ENCODE peak calls at places on chromosomes 3 and 15, in eight cellular contexts. Q is choroid plexus epithelial cell, W is fibroblast of the aortic adventitia, K is PC-3, J is transverse colon, I is astrocyte of the spinal cord, D is neuronal stem cell, C is adipocyte. P is an unnamed sample.

GRCh38 chr15:26082833-26083174 is 219.7 kb upstream of the ATP10A start:
- DNase-seq in D (no peak), Q (peak; percentile 34), W (peak; percentile 40), C (no peak), J (no peak), I (peak; percentile 0), K (no peak), P (no peak)

GRCh38 chr3:181623924-181624694 is 87.6 kb upstream of the SOX2 start:
- DNase-seq in Q (no peak), J (no peak), C (no peak), D (no peak), W (peak; percentile 51), I (peak; percentile 55), K (peak; percentile 68), P (no peak)

GRCh38 chr3:177793451-177793850 is 596.2 kb upstream of the TBL1XR1 start:
- DNase-seq in Q (no peak), W (no peak), C (no peak), K (no peak), D (no peak), J (no peak), I (no peak), P (no peak)

GRCh38 chr3:149848238-149848637 is 35.2 kb downstream of the RNF13 start:
- DNase-seq in K (no peak), W (no peak), D (no peak), Q (no peak), J (no peak), I (no peak), C (no peak), P (no peak)

GRCh38 chr3:64086479-64086878 is 63.2 kb upstream of the PSMD6 start:
- DNase-seq in K (no peak), C (no peak), D (no peak), I (no peak), Q (no peak), W (no peak), J (no peak), P (no peak)

GRCh38 chr3:45659661-45660566 is 29.3 kb upstream of the SACM1L start:
- DNase-seq in I (peak; percentile 81), W (peak; percentile 94), K (peak; percentile 81), C (peak; percentile 91), Q (peak; percentile 77), D (peak; percentile 37), J (peak; percentile 85), P (no peak)

GRCh38 chr3:46668591-46668990 is 24.9 kb downstream of the ALS2CL start:
- DNase-seq in D (no peak), J (peak; percentile 5), C (no peak), I (no peak), Q (no peak), K (no peak), W (no peak), P (no peak)

GRCh38 chr15:68204776-68205557 is at the start of gene CALML4:
- DNase-seq in D (no peak), W (peak; percentile 65), J (peak; percentile 93), C (no peak), K (peak; percentile 39), Q (no peak), I (peak; percentile 33), P (no peak)

GRCh38 chr3:101677436-101678286 is 729 bp upstream of the ZBTB11 start:
- DNase-seq in I (no peak), J (no peak), D (no peak), K (peak; percentile 36), Q (no peak), W (no peak), C (no peak), P (no peak)

GRCh38 chr3:149080699-149081091 is 5.6 kb downstream of the HLTF start:
- DNase-seq in Q (peak; percentile 73), D (no peak), J (no peak), W (peak; percentile 74), I (peak; percentile 17), K (peak; percentile 40), C (peak; percentile 66), P (no peak)

GRCh38 chr3:53750253-53751210 is 95.7 kb downstream of the CHDH start:
- DNase-seq in K (no peak), D (no peak), I (no peak), W (no peak), C (no peak), Q (no peak), J (no peak), P (no peak)

GRCh38 chr3:23044463-23044862 is 158.7 kb upstream of the UBE2E2 start:
- DNase-seq in K (no peak), C (no peak), D (no peak), I (no peak), W (peak; percentile 30), Q (no peak), J (no peak), P (no peak)

GRCh38 chr3:167728176-167728575 is 6.5 kb downstream of the PDCD10 start:
- DNase-seq in Q (peak; percentile 83), I (peak; percentile 69), K (peak; percentile 26), D (no peak), W (peak; percentile 78), C (peak; percentile 74), J (no peak), P (no peak)

GRCh38 chr3:188298585-188298984 is 144.6 kb downstream of the LPP start:
- DNase-seq in Q (no peak), C (no peak), K (no peak), D (no peak), J (no peak), I (peak; percentile 35), W (peak; percentile 30), P (no peak)

GRCh38 chr3:123883656-123884257 is 375 bp downstream of the MYLK start:
- DNase-seq in W (peak; percentile 11), J (peak; percentile 16), K (no peak), I (peak; percentile 25), Q (peak; percentile 8), D (peak; percentile 32), C (peak; percentile 50), P (no peak)

GRCh38 chr15:51585953-51586352 is 36.6 kb downstream of the DMXL2 start:
- DNase-seq in D (no peak), K (no peak), J (no peak), C (no peak), Q (no peak), W (no peak), I (no peak), P (no peak)

GRCh38 chr3:133426721-133427120 is 26.9 kb downstream of the BFSP2 start:
- DNase-seq in J (no peak), C (peak; percentile 53), W (peak; percentile 57), K (no peak), I (peak; percentile 16), Q (peak; percentile 25), D (no peak), P (no peak)

GRCh38 chr15:98413973-98414546 is 234.3 kb upstream of the IGF1R start:
- DNase-seq in Q (no peak), D (no peak), K (no peak), I (no peak), C (no peak), W (no peak), J (no peak), P (no peak)

DNA sequence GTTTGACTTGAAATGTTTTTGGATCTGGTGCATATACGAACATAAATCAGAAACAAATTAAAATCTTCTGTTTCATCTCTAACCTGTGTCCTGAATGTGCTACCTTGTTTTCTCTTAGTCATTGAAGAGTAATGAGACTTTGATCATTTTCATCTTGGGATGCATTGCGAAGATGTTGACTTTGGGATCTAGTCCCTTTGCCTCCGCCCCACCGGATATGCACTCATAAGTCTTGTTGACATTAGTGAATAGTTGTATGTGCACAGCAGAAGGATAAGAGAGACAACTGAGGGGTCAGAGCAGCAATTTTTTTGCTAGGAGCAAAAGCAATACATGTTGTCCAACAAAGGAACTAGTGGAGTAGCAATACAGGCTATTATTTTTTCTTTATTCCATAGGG is 35.9 kb upstream of the SPRED1 start:
- DNase-seq in C (no peak), Q (peak; percentile 62), I (no peak), W (no peak), D (no peak), K (peak; percentile 94), J (no peak), P (no peak)
- H3K4me3 ChIP-seq in C (no peak overlapping the region), Q (no peak overlapping the region), I (no peak overlapping the region), W (no peak overlapping the region), D (no peak overlapping the region), K (peak overlapping the region; percentile 43), J (no peak overlapping the region), P (no peak overlapping the region)

DNA sequence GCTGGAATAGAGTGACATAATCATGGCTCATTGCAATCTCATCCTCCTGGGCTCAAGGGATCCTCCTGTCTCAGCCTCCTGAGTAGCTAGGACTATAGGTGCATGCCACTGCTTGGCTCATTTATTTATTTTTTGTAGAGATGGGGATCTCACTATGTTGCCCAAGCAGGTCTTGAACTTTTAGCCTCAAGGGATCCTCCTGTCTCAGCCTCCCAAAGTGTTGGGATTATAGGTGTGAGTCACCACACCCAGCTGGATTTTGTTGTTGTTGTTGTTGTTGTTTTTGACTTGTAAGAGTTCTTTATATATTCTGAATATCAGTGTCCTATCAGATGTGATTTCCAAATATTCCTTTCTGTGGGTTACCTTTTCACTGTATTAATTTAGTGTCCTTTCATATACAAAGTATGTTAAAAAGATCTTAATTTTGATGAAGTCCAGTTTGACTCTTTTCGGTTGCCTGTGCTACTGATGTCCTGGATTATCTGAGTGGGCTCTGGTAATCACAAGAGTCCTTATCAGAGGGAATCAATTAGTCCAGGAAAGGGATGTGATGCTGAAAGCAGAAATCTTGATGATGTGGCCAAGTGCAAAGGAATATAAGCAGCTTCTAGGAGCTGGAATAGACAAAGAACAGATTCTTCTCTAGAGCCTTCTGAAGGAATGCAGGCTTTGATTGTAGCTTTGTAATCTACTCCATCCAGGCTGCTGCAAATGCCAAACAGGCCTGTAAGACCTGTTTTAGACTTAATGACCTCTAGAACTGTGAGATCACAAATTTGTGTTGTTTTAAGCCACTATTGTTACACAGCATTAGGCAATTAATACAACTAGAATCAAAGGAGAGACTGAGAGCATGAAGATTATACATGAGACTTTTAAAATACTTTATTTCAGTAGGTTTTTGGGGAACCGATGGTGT is 30.2 kb downstream of the NCK1 start:
- DNase-seq in I (no peak), C (no peak), D (no peak), J (no peak), Q (no peak), W (no peak), K (no peak), P (no peak)
- H3K4me3 ChIP-seq in I (no peak overlapping the region), C (no peak overlapping the region), D (no peak overlapping the region), J (no peak overlapping the region), Q (no peak overlapping the region), W (no peak overlapping the region), K (no peak overlapping the region), P (no peak overlapping the region)

DNA sequence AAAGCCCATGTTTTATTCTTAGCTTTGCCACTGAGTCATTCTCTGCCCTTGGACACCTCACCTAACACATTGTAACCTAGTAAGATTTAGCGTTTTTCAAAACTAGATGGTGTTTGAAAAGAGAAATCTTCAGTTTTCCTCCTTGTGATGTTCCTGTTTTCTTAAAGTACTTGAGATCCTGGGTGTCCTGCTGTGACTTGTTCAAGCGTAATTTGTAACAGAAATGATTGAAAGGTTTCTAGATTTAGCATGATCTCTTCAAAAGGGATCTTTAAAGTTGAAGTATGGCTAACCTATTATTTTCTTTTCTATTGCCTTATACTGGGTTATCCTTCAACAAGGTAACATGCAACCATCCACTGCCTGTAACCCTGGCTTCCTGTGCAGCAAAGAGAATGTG is 32.6 kb upstream of the SPATA16 start:
- DNase-seq in D (no peak), K (no peak), C (no peak), J (no peak), I (no peak), W (no peak), Q (no peak), P (no peak)
- H3K4me3 ChIP-seq in D (no peak overlapping the region), K (no peak overlapping the region), C (no peak overlapping the region), J (no peak overlapping the region), I (no peak overlapping the region), W (no peak overlapping the region), Q (no peak overlapping the region), P (no peak overlapping the region)

GRCh38 chr3:142298626-142299025 is 73.2 kb upstream of the GK5 start:
- DNase-seq in W (no peak), J (no peak), I (no peak), C (no peak), D (no peak), Q (no peak), K (no peak), P (no peak)

GRCh38 chr3:142296507-142296906 is 71.1 kb upstream of the GK5 start:
- DNase-seq in D (no peak), I (no peak), W (no peak), J (no peak), C (no peak), K (no peak), Q (no peak), P (no peak)
- H3K4me3 ChIP-seq in D (no peak overlapping the region), I (no peak overlapping the region), W (no peak overlapping the region), J (no peak overlapping the region), C (no peak overlapping the region), K (no peak overlapping the region), Q (no peak overlapping the region), P (no peak overlapping the region)

P was measured in GM12864.